ENCODE peak calls at places on chromosome 1, in four cellular contexts. L is dorsolateral prefrontal cortex, H is mucosa of descending colon, X is fibroblast of pulmonary artery. E is an unnamed sample.

GRCh38 chr1:58062635-58063034 is 483.9 kb downstream of the OMA1 start:
- DNase-seq in L (no peak), H (no peak), X (no peak), E (no peak)

GRCh38 chr1:15322648-15323350 is 75.8 kb downstream of the FHAD1 start:
- DNase-seq in L (no peak), H (peak; percentile 82), X (no peak), E (no peak)

GRCh38 chr1:7561331-7561921 is 209.7 kb upstream of the VAMP3 start:
- DNase-seq in L (no peak), H (peak; percentile 34), X (peak; percentile 23), E (peak; percentile 48)

GRCh38 chr1:38564946-38565570 is 294.5 kb downstream of the RRAGC start:
- DNase-seq in L (no peak), H (no peak), X (no peak), E (no peak)

GRCh38 chr1:97632075-97632474 is 288.8 kb downstream of the DPYD start:
- DNase-seq in L (no peak), H (no peak), X (peak; percentile 56), E (peak; percentile 62)

GRCh38 chr1:165117482-165117881 is 239.0 kb downstream of the LMX1A start:
- DNase-seq in L (no peak), H (peak; percentile 19), X (no peak), E (no peak)

GRCh38 chr1:12469493-12469892 is 148.5 kb downstream of the DHRS3 start:
- DNase-seq in L (no peak), H (no peak), X (no peak), E (no peak)

GRCh38 chr1:164902491-164902890 is 343.5 kb downstream of the PBX1 start:
- DNase-seq in L (no peak), H (no peak), X (no peak), E (no peak)

GRCh38 chr1:7436056-7437005 is 334.8 kb upstream of the VAMP3 start:
- DNase-seq in L (no peak), H (no peak), X (no peak), E (no peak)

GRCh38 chr1:179087665-179088064 is 5.8 kb downstream of the TOR3A start:
- DNase-seq in L (no peak), H (no peak), X (peak; percentile 17), E (no peak)

GRCh38 chr1:222249261-222249660 is 298.6 kb downstream of the HHIPL2 start:
- DNase-seq in L (no peak), H (no peak), X (no peak), E (no peak)

GRCh38 chr1:27299385-27300252 is 22.3 kb upstream of the TMEM222 start:
- DNase-seq in L (peak; percentile 71), H (peak; percentile 61), X (peak; percentile 98), E (peak; percentile 75)

GRCh38 chr1:212545941-212546638 is 62.5 kb upstream of the ATF3 start:
- DNase-seq in L (no peak), H (no peak), X (peak; percentile 78), E (no peak)

GRCh38 chr1:71695820-71696219 is 586.5 kb downstream of the NEGR1 start:
- DNase-seq in L (no peak), H (no peak), X (peak; percentile 0), E (no peak)

GRCh38 chr1:75130865-75131592 is 3.2 kb upstream of the LHX8 start:
- DNase-seq in L (no peak), H (no peak), X (no peak), E (peak; percentile 46)

GRCh38 chr1:30929135-30929889 is 20.8 kb upstream of the SDC3 start:
- DNase-seq in L (peak; percentile 32), H (no peak), X (peak; percentile 59), E (no peak)

GRCh38 chr1:162192763-162193162 is 123.3 kb downstream of the NOS1AP start:
- DNase-seq in L (no peak), H (no peak), X (no peak), E (no peak)

GRCh38 chr1:31585736-31586365 is 9.5 kb downstream of the TINAGL1 start:
- DNase-seq in L (no peak), H (no peak), X (no peak), E (no peak)

DNA sequence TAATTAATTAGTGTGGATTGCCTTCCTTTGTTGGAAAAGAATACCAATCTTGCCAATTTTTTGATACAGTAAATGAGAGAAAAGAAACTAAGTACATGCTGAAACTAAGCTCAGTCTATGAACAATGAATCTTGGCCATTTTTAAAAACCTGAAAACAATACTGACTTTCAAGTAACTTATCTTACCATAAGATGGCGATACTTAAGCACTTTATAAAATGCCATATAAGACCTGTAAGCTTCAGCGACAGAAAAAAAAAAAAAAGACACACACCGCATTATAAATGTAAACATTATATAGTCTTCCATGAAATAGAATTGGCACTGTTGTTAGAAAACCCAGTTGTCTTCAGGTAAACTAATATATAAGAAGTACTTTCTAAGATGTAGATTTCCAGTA is 3.0 kb downstream of the OLFM3 start:
- DNase-seq in L (no peak), H (no peak), X (peak; percentile 1), E (no peak)
- TF ChIP-seq CTCF in L (peak; percentile 3), H (no peak), X (no peak), E (no peak)

GRCh38 chr1:151998611-151999362 is 5.1 kb upstream of the S100A10 start:
- DNase-seq in L (no peak), H (no peak), X (no peak), E (no peak)

GRCh38 chr1:152000989-152001630 is 7.5 kb upstream of the S100A10 start:
- DNase-seq in L (no peak), H (no peak), X (no peak), E (no peak)

GRCh38 chr1:152002960-152003359 is 9.3 kb upstream of the S100A10 start:
- DNase-seq in L (no peak), H (no peak), X (no peak), E (no peak)

GRCh38 chr1:152003846-152004442 is 10.3 kb upstream of the S100A10 start:
- DNase-seq in L (no peak), H (no peak), X (no peak), E (no peak)

GRCh38 chr1:152001631-152002584 is 8.2 kb upstream of the S100A10 start:
- DNase-seq in L (peak; percentile 75), H (peak; percentile 88), X (peak; percentile 95), E (peak; percentile 67)
- TF ChIP-seq CTCF in L (peak; percentile 89), H (peak; percentile 87), X (peak; percentile 97), E (peak; percentile 95)

DNA sequence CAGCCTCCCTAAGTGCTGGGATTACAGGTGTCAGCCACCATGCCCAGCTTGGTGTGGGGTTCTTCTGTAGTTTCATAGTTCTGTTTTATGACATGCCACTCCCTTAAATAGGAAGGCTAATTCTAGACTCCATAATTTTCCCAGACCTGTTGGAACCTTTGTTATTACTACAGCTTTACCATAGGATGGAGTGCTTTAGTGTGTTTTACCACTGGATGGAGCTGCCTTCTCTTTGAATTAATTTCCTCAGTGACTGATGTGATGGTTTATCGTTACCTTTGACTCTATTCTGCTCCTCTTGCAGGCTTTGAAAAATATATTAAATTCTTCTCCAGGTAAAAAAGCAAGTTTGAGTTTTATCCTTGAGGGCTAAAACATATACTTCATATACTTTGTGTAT is 84.6 kb upstream of the NEK7 start:
- DNase-seq in L (no peak), H (no peak), X (peak; percentile 42), E (no peak)
- TF ChIP-seq CTCF in L (no peak), H (no peak), X (peak; percentile 47), E (no peak)

GRCh38 chr1:91699339-91699970 is 186.5 kb downstream of the TGFBR3 start:
- DNase-seq in L (no peak), H (no peak), X (peak; percentile 65), E (no peak)
- TF ChIP-seq CTCF in L (no peak), H (no peak), X (no peak), E (no peak)

GRCh38 chr1:10633416-10633815 is 158.7 kb downstream of the PEX14 start:
- DNase-seq in L (no peak), H (no peak), X (no peak), E (no peak)

GRCh38 chr1:10635992-10636391 is 160.5 kb downstream of the CASZ1 start:
- DNase-seq in L (no peak), H (no peak), X (no peak), E (no peak)

GRCh38 chr1:10635385-10635896 is 160.7 kb downstream of the PEX14 start:
- DNase-seq in L (no peak), H (peak; percentile 59), X (no peak), E (no peak)

GRCh38 chr1:10634075-10634427 is 159.3 kb downstream of the PEX14 start:
- DNase-seq in L (no peak), H (no peak), X (no peak), E (no peak)

GRCh38 chr1:10634428-10635384 is 160.0 kb downstream of the PEX14 start:
- DNase-seq in L (no peak), H (peak; percentile 30), X (no peak), E (no peak)
- TF ChIP-seq CTCF in L (no peak), H (no peak), X (no peak), E (no peak)

GRCh38 chr1:35763211-35763610 is 6.6 kb downstream of the CLSPN start:
- DNase-seq in L (no peak), H (no peak), X (peak; percentile 7), E (no peak)

GRCh38 chr1:35768350-35769187 is 1.2 kb downstream of the CLSPN start:
- DNase-seq in L (no peak), H (no peak), X (peak; percentile 4), E (no peak)

GRCh38 chr1:35762204-35762603 is 7.6 kb downstream of the CLSPN start:
- DNase-seq in L (no peak), H (no peak), X (no peak), E (no peak)

GRCh38 chr1:35769188-35769758 is 505 bp downstream of the CLSPN start:
- DNase-seq in L (peak; percentile 70), H (peak; percentile 93), X (peak; percentile 83), E (peak; percentile 88)

GRCh38 chr1:35764283-35764682 is 5.5 kb downstream of the CLSPN start:
- DNase-seq in L (no peak), H (no peak), X (no peak), E (no peak)
- TF ChIP-seq CTCF in L (no peak), H (no peak), X (no peak), E (no peak)

GRCh38 chr1:28642847-28643635 is at the start of gene TAF12:
- DNase-seq in L (peak; percentile 83), H (peak; percentile 97), X (peak; percentile 96), E (peak; percentile 88)

GRCh38 chr1:28646040-28646439 is 2.4 kb upstream of the RNU11 start:
- DNase-seq in L (no peak), H (no peak), X (peak; percentile 12), E (no peak)

GRCh38 chr1:28648493-28649238 is at the start of gene RNU11:
- DNase-seq in L (peak; percentile 83), H (peak; percentile 84), X (peak; percentile 99), E (peak; percentile 57)
- TF ChIP-seq CTCF in L (peak; percentile 14), H (no peak), X (peak; percentile 10), E (no peak)

GRCh38 chr1:53137729-53138128 is 4.7 kb downstream of the SLC1A7 start:
- DNase-seq in L (no peak), H (no peak), X (no peak), E (no peak)
- TF ChIP-seq CTCF in L (no peak), H (no peak), X (no peak), E (no peak)